ENCODE peak calls at places on chromosomes 5 and 9, in nine cellular contexts. Z, U, P, K, M, I, E, O and B are unnamed samples.

GRCh38 chr5:76709762-76710161 is 6.2 kb upstream of the F2R start:
- DNase-seq in I (no peak), E (no peak), K (no peak), P (peak), U (peak), O (peak), M (no peak), Z (no peak), B (peak)

GRCh38 chr9:91420471-91421021 is 3.1 kb downstream of the NFIL3 start:
- DNase-seq in P (peak), E (no peak), U (no peak), M (no peak), Z (no peak), K (no peak), I (no peak), O (no peak), B (no peak)

GRCh38 chr5:126016256-126016655 is 407.0 kb upstream of the GRAMD2B start:
- DNase-seq in M (peak), P (peak), I (no peak), K (no peak), E (no peak), Z (no peak), U (no peak), O (no peak), B (peak)

GRCh38 chr9:129275626-129276247 is 97.7 kb upstream of the IER5L start:
- DNase-seq in K (no peak), P (no peak), M (no peak), Z (no peak), U (no peak), O (peak), E (no peak), I (no peak), B (no peak)

GRCh38 chr9:18543406-18543965 is 69.5 kb downstream of the ADAMTSL1 start:
- DNase-seq in Z (no peak), I (no peak), U (peak), P (peak), K (no peak), M (no peak), E (no peak), O (peak), B (peak)

GRCh38 chr5:79831381-79831780 is 141.7 kb downstream of the CMYA5 start:
- DNase-seq in U (no peak), K (no peak), I (no peak), Z (no peak), P (no peak), M (no peak), O (peak), E (no peak), B (no peak)

GRCh38 chr5:77946381-77947050 is 170.4 kb upstream of the TBCA start:
- DNase-seq in K (no peak), O (no peak), E (no peak), U (no peak), P (no peak), Z (no peak), I (no peak), M (peak), B (no peak)

GRCh38 chr5:135219868-135220267 is 179.2 kb downstream of the MACROH2A1 start:
- DNase-seq in U (no peak), M (no peak), K (no peak), E (no peak), P (no peak), I (no peak), Z (no peak), O (no peak), B (no peak)

GRCh38 chr5:128315671-128316070 is 222.4 kb downstream of the FBN2 start:
- DNase-seq in I (no peak), K (no peak), O (no peak), E (no peak), U (no peak), M (no peak), P (no peak), Z (no peak), B (no peak)